ENCODE peak calls at places on chromosomes 11 and 22, in five cellular contexts. L is trophoblast cell, R is endothelial cell of umbilical vein, T is GM23338, N is mesendoderm. P is an unnamed sample.

GRCh38 chr11:78886616-78887015 is 312.0 kb upstream of the NARS2 start:
- DNase-seq in L (no peak), N (no peak), T (no peak), R (no peak), P (no peak)

GRCh38 chr11:2847511-2847910 is 38.1 kb downstream of the CDKN1C start:
- DNase-seq in N (no peak), T (no peak), L (no peak), R (no peak), P (no peak)

GRCh38 chr11:73478737-73479347 is 102.6 kb downstream of the RELT start:
- DNase-seq in R (peak; percentile 59), N (peak; percentile 68), T (peak; percentile 81), L (no peak), P (peak; percentile 83)

GRCh38 chr11:125062931-125063428 is at the start of gene SLC37A2:
- DNase-seq in L (peak; percentile 84), T (peak; percentile 80), R (peak; percentile 64), N (peak; percentile 75), P (peak; percentile 93)

GRCh38 chr11:14411818-14412217 is 52.8 kb upstream of the RRAS2 start:
- DNase-seq in N (no peak), T (no peak), L (peak; percentile 28), R (no peak), P (peak; percentile 77)

GRCh38 chr11:62108017-62108750 is 15.6 kb upstream of the INCENP start:
- DNase-seq in R (peak; percentile 68), L (peak; percentile 58), N (peak; percentile 75), T (peak; percentile 92), P (no peak)

GRCh38 chr11:76660533-76661305 is 9.8 kb downstream of the LRRC32 start:
- DNase-seq in R (no peak), L (peak; percentile 99), N (no peak), T (no peak), P (peak; percentile 66)

GRCh38 chr11:44575288-44575672 is 9.8 kb downstream of the CD82 start:
- DNase-seq in N (no peak), T (no peak), R (no peak), L (no peak), P (peak; percentile 94)

GRCh38 chr22:40939202-40939601 is 12.0 kb upstream of the RBX1 start:
- DNase-seq in T (no peak), R (no peak), L (no peak), N (no peak), P (no peak)

GRCh38 chr22:40436460-40437431 is 66.4 kb downstream of the SGSM3 start:
- DNase-seq in L (no peak), R (peak; percentile 70), N (peak; percentile 71), T (peak; percentile 79), P (peak; percentile 56)

GRCh38 chr11:45997599-45997998 is 75.1 kb downstream of the LARGE2 start:
- DNase-seq in N (peak; percentile 33), R (no peak), L (no peak), T (no peak), P (no peak)

GRCh38 chr11:33532720-33533119 is 167.9 kb downstream of the C11orf91 start:
- DNase-seq in T (no peak), N (no peak), L (no peak), R (no peak), P (no peak)

GRCh38 chr11:126318642-126319373 is 14.9 kb downstream of the DCPS start:
- DNase-seq in L (no peak), R (no peak), N (no peak), T (no peak), P (peak; percentile 94)

GRCh38 chr11:96130061-96130460 is 206.2 kb upstream of the MTMR2 start:
- DNase-seq in R (no peak), L (no peak), N (no peak), T (no peak), P (no peak)

GRCh38 chr22:22939537-22940368 is 52.1 kb downstream of the IGLL5 start:
- DNase-seq in T (no peak), L (no peak), R (no peak), N (no peak), P (peak; percentile 81)
- H3K79me2 ChIP-seq in T (no peaks in the 10 kb centered on the region), L (no peaks in the 10 kb centered on the region), R (no peaks in the 10 kb centered on the region), N (no peaks in the 10 kb centered on the region), P (no peaks in the 10 kb centered on the region)

DNA sequence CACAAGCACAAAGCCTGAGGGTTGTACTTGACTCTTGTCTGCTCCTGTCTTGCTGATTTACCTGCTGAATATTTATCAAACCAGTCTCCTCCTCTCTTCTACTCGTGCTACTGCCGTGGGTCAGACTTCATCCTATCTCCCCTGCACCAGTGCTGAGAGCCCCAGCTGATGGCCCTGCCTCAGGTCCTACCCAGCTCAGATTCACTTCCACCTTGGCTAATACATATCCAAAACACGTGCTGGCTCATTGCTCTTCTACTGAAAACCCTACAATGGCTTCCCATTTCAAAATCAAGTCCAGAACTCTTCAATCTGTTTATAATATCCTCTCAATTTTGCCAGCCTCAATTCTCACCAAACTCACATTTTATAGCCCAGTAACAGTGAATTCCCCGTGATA is 48.3 kb downstream of the RAB30 start:
- DNase-seq in L (no peak), R (no peak), N (no peak), T (no peak), P (peak; percentile 62)
- H3K79me2 ChIP-seq in L (peaks cover 2% of the 10 kb centered on the region), R (no peaks in the 10 kb centered on the region), N (no peaks in the 10 kb centered on the region), T (peaks cover 12% of the 10 kb centered on the region), P (peaks cover 80% of the 10 kb centered on the region)

GRCh38 chr11:27437824-27438594 is 34.6 kb downstream of the LGR4 start:
- DNase-seq in N (no peak), T (no peak), R (no peak), L (no peak), P (no peak)

GRCh38 chr11:27438595-27438981 is 34.0 kb downstream of the LGR4 start:
- DNase-seq in T (no peak), L (no peak), N (no peak), R (no peak), P (no peak)

GRCh38 chr11:27443746-27444465 is 28.7 kb downstream of the LGR4 start:
- DNase-seq in T (peak; percentile 67), R (no peak), N (no peak), L (no peak), P (no peak)

GRCh38 chr11:27444801-27445215 is 27.8 kb downstream of the LGR4 start:
- DNase-seq in L (no peak), R (no peak), T (peak; percentile 97), N (peak; percentile 73), P (no peak)

GRCh38 chr11:27440090-27440489 is 32.5 kb downstream of the LGR4 start:
- DNase-seq in T (no peak), R (no peak), L (no peak), N (no peak), P (no peak)
- H3K79me2 ChIP-seq in T (peaks cover 86% of the 10 kb centered on the region), R (no peaks in the 10 kb centered on the region), L (peaks cover 2% of the 10 kb centered on the region), N (peaks cover 9% of the 10 kb centered on the region), P (peaks cover 70% of the 10 kb centered on the region)

DNA sequence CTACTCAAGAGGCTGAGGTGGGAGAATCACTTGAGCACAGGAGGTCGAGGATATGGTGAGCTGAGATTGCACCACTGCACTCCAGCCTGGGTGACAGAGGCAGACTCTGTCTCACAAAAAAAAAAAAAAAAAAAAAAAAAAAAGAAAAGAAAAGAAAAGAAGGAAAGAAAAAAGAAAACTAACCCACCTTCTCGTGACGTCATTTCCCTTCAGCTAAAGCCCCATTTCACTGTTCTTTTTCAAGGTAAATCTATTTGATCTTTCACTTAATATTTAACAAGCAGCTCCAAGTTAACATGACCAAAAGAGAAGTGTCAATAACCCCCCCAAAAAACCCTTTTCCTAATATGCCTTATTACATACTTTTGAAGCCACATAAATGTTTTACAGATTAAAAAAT is 5.1 kb downstream of the RAPSN start:
- DNase-seq in N (no peak), R (no peak), T (no peak), L (no peak), P (no peak)
- H3K79me2 ChIP-seq in N (no peaks in the 10 kb centered on the region), R (no peaks in the 10 kb centered on the region), T (no peaks in the 10 kb centered on the region), L (no peaks in the 10 kb centered on the region), P (no peaks in the 10 kb centered on the region)

DNA sequence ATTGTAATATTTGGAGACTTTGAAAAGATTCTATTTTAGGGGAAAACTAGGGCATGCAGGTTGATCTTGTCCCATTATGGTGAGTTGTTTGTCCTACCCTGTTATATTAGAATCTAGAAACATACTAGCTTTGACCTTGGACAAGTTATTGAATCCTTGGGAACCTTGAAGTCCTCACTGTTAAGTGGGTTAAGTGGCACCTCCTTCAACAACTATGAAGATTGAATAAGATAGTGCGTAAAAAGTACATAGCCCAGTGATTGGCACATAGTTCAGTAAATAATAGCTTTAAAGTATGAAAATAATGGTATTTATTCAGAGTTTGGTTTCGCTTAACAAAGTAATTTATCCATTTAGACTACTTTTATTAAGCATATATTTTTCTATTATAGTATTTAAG is 51.6 kb downstream of the MTMR3 start:
- DNase-seq in N (no peak), L (no peak), R (no peak), T (no peak), P (no peak)
- H3K79me2 ChIP-seq in N (peaks cover 3% of the 10 kb centered on the region), L (no peaks in the 10 kb centered on the region), R (peaks cover 22% of the 10 kb centered on the region), T (peaks cover 83% of the 10 kb centered on the region), P (peaks cover 75% of the 10 kb centered on the region)

GRCh38 chr22:38043151-38044039 is 13.8 kb upstream of the PICK1 start:
- DNase-seq in T (no peak), L (no peak), N (peak; percentile 58), R (no peak), P (peak; percentile 42)

GRCh38 chr22:38049812-38050619 is 7.2 kb upstream of the PICK1 start:
- DNase-seq in T (no peak), N (no peak), R (no peak), L (no peak), P (peak; percentile 11)

GRCh38 chr22:38050720-38051119 is 6.5 kb upstream of the PICK1 start:
- DNase-seq in R (no peak), L (no peak), T (no peak), N (no peak), P (peak; percentile 38)

GRCh38 chr22:38041760-38042584 is 15.2 kb upstream of the PICK1 start:
- DNase-seq in L (no peak), N (no peak), R (no peak), T (no peak), P (peak; percentile 26)

DNA sequence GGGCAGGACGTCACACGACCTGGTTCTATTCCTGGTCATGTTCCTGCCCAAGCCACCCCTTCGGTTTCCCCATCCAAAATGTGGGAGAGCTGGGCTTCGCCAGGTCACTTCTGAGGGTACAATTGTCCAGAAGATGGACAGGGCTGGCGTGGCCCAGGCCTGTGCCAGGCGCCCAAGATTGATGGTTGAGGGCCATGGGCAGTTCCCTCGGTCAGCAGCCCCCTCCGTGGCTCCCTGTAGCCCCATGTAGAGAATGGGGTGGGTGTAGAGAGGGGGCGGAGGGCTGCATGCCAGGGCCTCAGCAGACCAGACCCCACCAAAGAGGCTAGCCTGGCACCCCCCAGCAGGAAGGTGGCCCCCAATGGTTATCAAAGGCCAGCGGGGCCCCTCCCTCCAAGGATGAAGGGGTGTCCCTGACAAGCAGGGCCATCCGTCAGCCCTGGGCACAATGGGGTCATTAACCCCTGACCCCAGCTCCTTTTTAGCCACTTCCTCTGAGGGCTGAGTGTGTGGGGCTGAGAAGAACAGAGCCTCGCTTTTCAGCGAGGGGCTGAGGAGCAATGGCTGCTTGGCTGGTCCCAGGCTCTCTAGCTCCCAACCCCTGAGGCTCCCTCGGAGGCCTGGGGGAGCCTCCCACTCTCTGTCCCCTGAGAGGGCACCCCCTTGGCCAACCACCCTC is 11.0 kb upstream of the PICK1 start:
- DNase-seq in N (no peak), L (no peak), R (no peak), T (no peak), P (peak; percentile 26)
- H3K79me2 ChIP-seq in N (no peaks in the 10 kb centered on the region), L (no peaks in the 10 kb centered on the region), R (no peaks in the 10 kb centered on the region), T (no peaks in the 10 kb centered on the region), P (no peaks in the 10 kb centered on the region)